ENCODE peak calls at places on chromosomes 7 and 10, in ten cellular contexts. N, P, E, I, W, F, C, X, J and Z are unnamed samples.

GRCh38 chr10:79358811-79359210 is 11.5 kb downstream of the PPIF start:
- DNase-seq in W (no peak), C (no peak), X (no peak), P (no peak), I (no peak), J (no peak), F (no peak), N (no peak), E (no peak), Z (no peak)

GRCh38 chr10:87750001-87750651 is 67.9 kb downstream of the ATAD1 start:
- DNase-seq in P (no peak), I (peak), F (no peak), N (no peak), E (no peak), X (peak), W (no peak), C (peak), J (no peak), Z (no peak)

GRCh38 chr10:117322258-117322657 is 53.0 kb downstream of the PDZD8 start:
- DNase-seq in F (no peak), X (no peak), C (no peak), N (no peak), W (peak), P (no peak), I (peak), E (no peak), J (no peak), Z (no peak)

GRCh38 chr10:1166101-1166827 is 110.1 kb downstream of the WDR37 start:
- DNase-seq in N (no peak), P (no peak), E (no peak), F (no peak), X (no peak), J (no peak), C (no peak), W (peak), I (no peak), Z (peak)

GRCh38 chr7:52995676-52996075 is 39.8 kb upstream of the POM121L12 start:
- DNase-seq in W (no peak), P (no peak), F (no peak), C (no peak), I (no peak), N (no peak), X (no peak), J (no peak), E (no peak), Z (no peak)

GRCh38 chr10:74103560-74104248 is 46.9 kb downstream of the AP3M1 start:
- DNase-seq in J (no peak), W (no peak), P (no peak), X (peak), E (no peak), I (peak), C (peak), N (no peak), F (no peak), Z (no peak)

GRCh38 chr7:148173296-148173695 is 417.3 kb upstream of the C7orf33 start:
- DNase-seq in P (no peak), C (no peak), W (no peak), X (no peak), E (no peak), F (no peak), I (no peak), J (no peak), N (no peak), Z (no peak)

GRCh38 chr10:34547283-34547682 is 267.8 kb downstream of the PARD3 start:
- DNase-seq in W (no peak), E (no peak), I (no peak), X (no peak), J (no peak), N (no peak), F (no peak), C (no peak), P (no peak), Z (no peak)

GRCh38 chr7:144672869-144673268 is 163.0 kb downstream of the TPK1 start:
- DNase-seq in E (no peak), F (no peak), P (no peak), J (no peak), C (no peak), X (no peak), I (no peak), W (no peak), N (no peak), Z (no peak)

GRCh38 chr10:31721166-31721565 is 207.5 kb downstream of the ARHGAP12 start:
- DNase-seq in I (no peak), X (no peak), J (no peak), C (no peak), E (no peak), F (no peak), P (no peak), N (no peak), W (no peak), Z (no peak)

GRCh38 chr10:98030093-98030821 is at the start of gene CRTAC1:
- DNase-seq in N (no peak), C (no peak), F (peak), I (no peak), P (no peak), J (no peak), X (no peak), W (peak), E (no peak), Z (peak)

GRCh38 chr7:2106920-2107319 is 125.8 kb downstream of the MAD1L1 start:
- DNase-seq in C (peak), E (no peak), X (no peak), N (no peak), F (no peak), J (no peak), I (peak), P (no peak), W (peak), Z (no peak)

GRCh38 chr10:60430017-60430416 is 40.3 kb upstream of the ANK3 start:
- DNase-seq in I (peak), P (no peak), J (no peak), W (peak), F (no peak), C (peak), X (peak), N (no peak), E (no peak), Z (no peak)